ENCODE peak calls at places on chromosomes 11 and 22, in four cellular contexts. N is foreskin fibroblast, L is IMR-90, I is Calu3. P is an unnamed sample.

GRCh38 chr11:126748097-126748756 is 252.3 kb downstream of the KIRREL3 start:
- DNase-seq in I (no peak), N (no peak), L (no peak), P (no peak)

GRCh38 chr11:126704144-126704543 is 296.4 kb downstream of the KIRREL3 start:
- DNase-seq in I (no peak), L (no peak), N (no peak), P (no peak)

GRCh38 chr11:5690216-5690615 is 626 bp downstream of the TRIM22 start:
- DNase-seq in L (peak), N (peak), I (no peak), P (no peak)

GRCh38 chr11:96054870-96055705 is 131.2 kb upstream of the MTMR2 start:
- DNase-seq in I (no peak), L (peak), N (peak), P (no peak)

GRCh38 chr11:104926771-104927470 is 28.7 kb upstream of the CASP12 start:
- DNase-seq in N (no peak), L (no peak), I (no peak), P (no peak)

GRCh38 chr11:29751618-29752017 is 265.2 kb downstream of the KCNA4 start:
- DNase-seq in L (no peak), N (no peak), I (no peak), P (no peak)

GRCh38 chr22:50526849-50527801 is 1.7 kb upstream of the SCO2 start:
- DNase-seq in N (peak), L (no peak), I (peak), P (peak)

GRCh38 chr11:3124821-3125220 is 40.3 kb downstream of the OSBPL5 start:
- DNase-seq in I (no peak), N (no peak), L (no peak), P (no peak)

GRCh38 chr22:38826386-38826785 is 17.4 kb downstream of the NPTXR start:
- DNase-seq in N (no peak), I (no peak), L (no peak), P (no peak)

GRCh38 chr11:88338223-88338661 is 706 bp upstream of the CTSC start:
- DNase-seq in N (peak), L (peak), I (peak), P (peak)

GRCh38 chr22:45599836-45600577 is 71.6 kb upstream of the ATXN10 start:
- DNase-seq in L (no peak), N (no peak), I (no peak), P (peak)

GRCh38 chr22:20186871-20187546 is 36.2 kb upstream of the CCDC188 start:
- DNase-seq in N (no peak), I (no peak), L (no peak), P (no peak)

GRCh38 chr11:120222916-120223315 is 12.1 kb downstream of the OAF start:
- DNase-seq in L (no peak), N (no peak), I (no peak), P (no peak)

GRCh38 chr11:69374110-69374981 is 80.4 kb downstream of the MYEOV start:
- DNase-seq in L (no peak), I (no peak), N (no peak), P (peak)

GRCh38 chr11:36452231-36452630 is 57.8 kb downstream of the TRAF6 start:
- DNase-seq in L (peak), N (peak), I (no peak), P (no peak)

GRCh38 chr11:7691759-7692334 is 14.4 kb downstream of the OVCH2 start:
- DNase-seq in N (no peak), I (no peak), L (peak), P (no peak)

GRCh38 chr11:75433443-75433842 is 440 bp upstream of the KLHL35 start:
- DNase-seq in I (no peak), L (no peak), N (no peak), P (no peak)

GRCh38 chr11:32772731-32773130 is 21.7 kb downstream of the CCDC73 start:
- DNase-seq in L (no peak), I (no peak), N (no peak), P (no peak)

GRCh38 chr11:78982377-78982925 is 407.8 kb upstream of the NARS2 start:
- DNase-seq in L (no peak), I (no peak), N (no peak), P (no peak)

GRCh38 chr11:630871-631270 is 3.9 kb upstream of the SCT start:
- DNase-seq in L (no peak), I (no peak), N (no peak), P (no peak)

GRCh38 chr11:134654161-134654915 is 242.3 kb upstream of the B3GAT1 start:
- DNase-seq in I (no peak), L (no peak), N (no peak), P (peak)

GRCh38 chr11:44120169-44120568 is 24.7 kb downstream of the EXT2 start:
- DNase-seq in N (peak), L (no peak), I (no peak), P (no peak)

GRCh38 chr11:58905716-58906547 is 33.4 kb upstream of the GLYATL1 start:
- DNase-seq in L (peak), I (peak), N (peak), P (peak)

GRCh38 chr11:120776683-120777010 is 247.3 kb upstream of the TBCEL start:
- DNase-seq in I (no peak), N (no peak), L (no peak), P (no peak)

GRCh38 chr11:75107187-75107586 is 10.5 kb upstream of the OR2AT4 start:
- DNase-seq in L (peak), I (no peak), N (peak), P (no peak)

GRCh38 chr11:32113637-32114203 is 22.8 kb downstream of the RCN1 start:
- DNase-seq in N (no peak), L (no peak), I (no peak), P (no peak)

GRCh38 chr22:36528336-36528735 is 630 bp downstream of the EIF3D start:
- DNase-seq in L (no peak), I (no peak), N (peak), P (no peak)

GRCh38 chr11:120133216-120134105 is 4.5 kb downstream of the TRIM29 start:
- DNase-seq in N (no peak), L (no peak), I (no peak), P (peak)

GRCh38 chr11:66996609-66997273 is 21.6 kb downstream of the C11orf86 start:
- DNase-seq in I (no peak), N (peak), L (peak), P (no peak)

GRCh38 chr11:64541131-64541530 is 49.9 kb upstream of the SLC22A12 start:
- DNase-seq in N (no peak), I (no peak), L (no peak), P (no peak)

GRCh38 chr11:8225589-8226036 is 38.1 kb downstream of the LMO1 start:
- DNase-seq in I (peak), N (peak), L (peak), P (peak)

GRCh38 chr11:34696876-34697275 is 76.0 kb downstream of the EHF start:
- DNase-seq in I (no peak), N (no peak), L (no peak), P (no peak)

GRCh38 chr11:83007909-83008580 is 63.7 kb downstream of the RAB30 start:
- DNase-seq in N (peak), I (peak), L (peak), P (peak)

GRCh38 chr11:92738281-92738680 is 231.2 kb upstream of the MTNR1B start:
- DNase-seq in N (no peak), L (no peak), I (no peak), P (no peak)

GRCh38 chr11:66080055-66080817 is 10.2 kb downstream of the PACS1 start:
- DNase-seq in N (peak), I (peak), L (peak), P (peak)

GRCh38 chr22:25120093-25120561 is 79.5 kb upstream of the CRYBB3 start:
- DNase-seq in N (no peak), L (no peak), I (peak), P (peak)

GRCh38 chr11:128687321-128687720 is 6.6 kb upstream of the FLI1 start:
- DNase-seq in N (peak), L (no peak), I (peak), P (peak)

GRCh38 chr11:131663403-131664200 is 293.2 kb downstream of the NTM start:
- DNase-seq in N (no peak), L (no peak), I (no peak), P (no peak)

GRCh38 chr22:40594924-40595323 is 41.6 kb downstream of the MRTFA start:
- DNase-seq in L (peak), I (no peak), N (peak), P (no peak)

DNA sequence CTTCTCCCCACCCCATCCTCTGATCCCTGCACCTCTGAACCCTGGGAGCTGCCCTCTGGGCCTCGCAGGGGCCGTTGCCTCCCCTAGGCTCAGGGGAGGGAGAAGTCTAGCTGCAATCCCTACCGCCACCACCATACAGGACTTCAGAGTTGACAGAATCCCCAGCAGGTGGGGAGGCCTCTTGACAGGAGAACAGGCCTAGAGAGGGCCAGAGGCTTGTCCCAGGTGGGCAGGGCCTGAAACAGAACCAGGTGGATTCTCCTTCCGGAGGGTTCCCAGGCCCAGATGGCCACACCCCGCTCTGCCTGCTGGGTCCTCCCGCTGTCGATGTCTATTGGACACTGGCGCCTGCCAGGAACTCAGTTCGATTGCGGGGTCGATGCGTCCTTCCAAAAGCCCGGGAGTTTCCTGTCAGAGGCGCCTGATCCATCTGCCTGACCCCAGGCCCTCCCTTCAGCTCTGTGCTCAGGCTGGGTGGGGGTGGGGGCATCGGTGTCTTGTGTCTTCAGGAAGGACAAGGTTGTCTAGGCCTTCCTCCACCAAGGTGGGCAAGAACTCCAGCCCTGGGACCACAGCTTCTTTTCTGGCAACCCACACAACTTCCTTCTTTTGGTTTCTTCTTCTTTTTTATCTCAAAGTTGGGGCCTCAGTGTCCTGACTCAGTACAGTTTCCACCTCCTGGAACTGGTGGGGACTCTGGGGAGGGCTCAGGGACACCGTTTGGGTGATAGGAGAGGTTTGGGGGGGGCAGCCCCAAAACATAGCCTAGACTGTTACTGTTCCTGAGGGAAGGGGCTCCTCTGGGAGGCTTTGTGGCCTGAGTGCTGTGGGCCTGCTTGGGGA is 6.4 kb downstream of the STARD10 start:
- DNase-seq in N (no peak), L (no peak), I (no peak), P (peak)
- TF ChIP-seq CTCF in N (no peak), L (no peak), I (no peak), P (no peak)

DNA sequence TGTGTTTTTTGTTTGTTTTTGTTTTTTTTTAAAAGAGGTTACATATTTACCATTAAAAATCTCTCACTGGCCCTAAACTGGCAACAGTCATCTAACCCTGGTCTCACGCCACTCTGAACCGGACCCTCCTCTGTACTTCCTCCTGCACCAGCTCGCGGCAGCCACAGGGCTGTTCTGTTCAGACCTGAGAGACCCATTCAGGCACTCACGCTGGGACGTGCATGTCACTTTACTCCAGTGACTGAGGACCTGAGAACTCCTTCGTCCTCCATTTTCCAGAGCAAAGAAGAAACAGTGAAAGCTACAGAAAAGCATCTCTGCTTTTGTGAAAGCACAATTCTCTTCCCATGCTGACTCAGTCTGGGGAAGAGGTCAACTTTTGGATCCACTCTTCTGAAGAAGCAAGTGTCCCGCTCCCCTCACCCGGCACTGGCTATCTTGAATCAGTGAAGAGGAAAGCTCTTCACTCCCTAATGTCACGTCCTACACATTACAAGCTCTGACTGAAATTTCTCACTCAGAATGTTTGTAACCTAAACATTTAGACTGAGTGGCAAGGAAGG is 24.6 kb downstream of the PISD start:
- DNase-seq in I (no peak), L (no peak), N (no peak), P (no peak)
- TF ChIP-seq CTCF in I (no peak), L (no peak), N (no peak), P (no peak)

DNA sequence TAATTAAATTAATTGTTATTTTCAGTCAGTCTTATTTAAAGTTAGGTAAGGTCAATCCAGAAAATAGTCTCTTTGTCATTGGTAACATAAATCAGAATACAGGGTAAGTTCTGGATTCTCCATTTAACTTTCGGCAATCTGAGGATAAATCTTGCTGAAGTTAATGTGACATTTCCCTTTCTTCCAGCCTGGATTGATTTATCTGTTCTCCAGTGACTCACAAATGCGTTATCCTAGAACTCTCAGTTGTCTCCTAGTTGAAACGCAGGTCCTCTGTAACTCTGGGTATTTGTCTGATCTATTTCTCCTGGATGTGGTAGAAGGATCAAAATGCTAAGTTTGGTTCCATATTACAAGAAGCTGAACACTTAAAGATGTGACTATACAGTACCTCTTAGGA is 21.0 kb downstream of the OR51E1 start:
- DNase-seq in I (no peak), N (no peak), L (peak), P (no peak)
- TF ChIP-seq CTCF in I (no peak), N (no peak), L (no peak), P (no peak)

GRCh38 chr22:43922123-43922522 is 1.5 kb upstream of the PNPLA3 start:
- DNase-seq in I (peak), N (no peak), L (no peak), P (no peak)
- TF ChIP-seq CTCF in I (no peak), N (no peak), L (no peak), P (no peak)

GRCh38 chr11:10646956-10647355 is 46.6 kb downstream of the IRAG1 start:
- DNase-seq in N (no peak), I (no peak), L (no peak), P (no peak)
- TF ChIP-seq CTCF in N (no peak), I (no peak), L (no peak), P (no peak)